ENCODE peak calls at places on chromosomes 6 and 20, in four cellular contexts. One of them, this sample, is unnamed.

GRCh38 chr20:846894-847278 is 13.4 kb downstream of the FAM110A start:
- DNase-seq in left ventricle myocardium superior: no peak
- DNase-seq in GM13977: peak
- DNase-seq in amniotic stem cell: no peak
- DNase-seq in this sample: no peak

GRCh38 chr6:118263929-118264486 is 284.1 kb upstream of the PLN start:
- DNase-seq in GM13977: peak
- DNase-seq in left ventricle myocardium superior: no peak
- DNase-seq in amniotic stem cell: no peak
- DNase-seq in this sample: peak

GRCh38 chr6:140245641-140246040 is 871.2 kb upstream of the CITED2 start:
- DNase-seq in left ventricle myocardium superior: no peak
- DNase-seq in GM13977: no peak
- DNase-seq in amniotic stem cell: no peak
- DNase-seq in this sample: no peak

GRCh38 chr20:25254986-25255680 is 7.2 kb downstream of the PYGB start:
- DNase-seq in left ventricle myocardium superior: peak
- DNase-seq in amniotic stem cell: no peak
- DNase-seq in GM13977: no peak
- DNase-seq in this sample: no peak

GRCh38 chr6:110939429-110939828 is 19.1 kb upstream of the GTF3C6 start:
- DNase-seq in left ventricle myocardium superior: no peak
- DNase-seq in GM13977: no peak
- DNase-seq in amniotic stem cell: no peak
- DNase-seq in this sample: no peak

GRCh38 chr6:2876210-2877056 is 26.7 kb downstream of the SERPINB9 start:
- DNase-seq in left ventricle myocardium superior: peak
- DNase-seq in GM13977: peak
- DNase-seq in amniotic stem cell: no peak
- DNase-seq in this sample: peak

GRCh38 chr6:107641500-107641931 is 151.6 kb downstream of the SOBP start:
- DNase-seq in GM13977: no peak
- DNase-seq in left ventricle myocardium superior: peak
- DNase-seq in amniotic stem cell: no peak
- DNase-seq in this sample: no peak

GRCh38 chr6:165117121-165117520 is 192.3 kb downstream of the C6orf118 start:
- DNase-seq in amniotic stem cell: no peak
- DNase-seq in left ventricle myocardium superior: no peak
- DNase-seq in GM13977: no peak
- DNase-seq in this sample: no peak

GRCh38 chr6:53877151-53877550 is 82.3 kb downstream of the LRRC1 start:
- DNase-seq in amniotic stem cell: no peak
- DNase-seq in left ventricle myocardium superior: no peak
- DNase-seq in GM13977: no peak
- DNase-seq in this sample: no peak

GRCh38 chr20:35093245-35093884 is 758 bp upstream of the TRPC4AP start:
- DNase-seq in amniotic stem cell: no peak
- DNase-seq in GM13977: no peak
- DNase-seq in left ventricle myocardium superior: no peak
- DNase-seq in this sample: no peak

GRCh38 chr6:158048589-158048988 is 66.9 kb downstream of the SYNJ2 start:
- DNase-seq in GM13977: no peak
- DNase-seq in left ventricle myocardium superior: peak
- DNase-seq in amniotic stem cell: no peak
- DNase-seq in this sample: no peak